ENCODE peak calls at places on chromosomes 3 and 15, in four cellular contexts. E is HCT116, X is mammary epithelial cell, Q is endothelial cell of umbilical vein. B is an unnamed sample.
A peak's percentile ranks its signal among the peaks of the same experiment; 100 is the strongest.

GRCh38 chr3:51682079-51682478 is 11.0 kb downstream of the TEX264 start:
- DNase-seq in Q (peak; percentile 82), X (peak; percentile 84), E (peak; percentile 72), B (peak; percentile 90)

GRCh38 chr3:138642226-138642926 is 33.8 kb downstream of the FAIM start:
- DNase-seq in Q (no peak), X (no peak), E (no peak), B (no peak)

GRCh38 chr3:66604476-66604875 is 103.7 kb upstream of the LRIG1 start:
- DNase-seq in X (no peak), Q (no peak), E (no peak), B (no peak)

GRCh38 chr3:5021571-5022092 is 42.4 kb downstream of the BHLHE40 start:
- DNase-seq in E (peak; percentile 80), X (peak; percentile 92), Q (peak; percentile 62), B (peak; percentile 96)

GRCh38 chr3:192409203-192409837 is 318.0 kb downstream of the FGF12 start:
- DNase-seq in E (no peak), Q (peak; percentile 57), X (peak; percentile 23), B (no peak)

GRCh38 chr3:119343719-119344118 is 49.5 kb downstream of the ARHGAP31 start:
- DNase-seq in E (no peak), Q (no peak), X (no peak), B (no peak)

GRCh38 chr3:122961146-122961545 is 66.4 kb downstream of the SEMA5B start:
- DNase-seq in E (no peak), X (peak; percentile 37), Q (no peak), B (no peak)

GRCh38 chr3:52986049-52986448 is 59.8 kb downstream of the SFMBT1 start:
- DNase-seq in X (peak; percentile 22), E (no peak), Q (no peak), B (no peak)

GRCh38 chr3:139329364-139329850 is 14.4 kb upstream of the MRPS22 start:
- DNase-seq in E (peak; percentile 74), Q (peak; percentile 74), X (peak; percentile 72), B (peak; percentile 59)

GRCh38 chr3:13009132-13009945 is 63.9 kb downstream of the IQSEC1 start:
- DNase-seq in Q (peak; percentile 8), X (no peak), E (no peak), B (no peak)

GRCh38 chr3:189806171-189806951 is 175.2 kb downstream of the TP63 start:
- DNase-seq in X (no peak), Q (no peak), E (no peak), B (no peak)

GRCh38 chr3:169772951-169773816 is at the start of gene MYNN:
- DNase-seq in X (peak; percentile 89), Q (peak; percentile 93), E (peak; percentile 73), B (peak; percentile 84)

GRCh38 chr15:40564591-40565332 is at the start of gene CCDC32:
- DNase-seq in Q (peak; percentile 99), X (peak; percentile 99), E (peak; percentile 97), B (peak; percentile 98)

GRCh38 chr3:71586810-71587242 is 3.3 kb upstream of the FOXP1 start:
- DNase-seq in E (no peak), X (no peak), Q (no peak), B (no peak)
- TF ChIP-seq CTCF in E (no peak), X (no peak), Q (no peak), B (no peak)

DNA sequence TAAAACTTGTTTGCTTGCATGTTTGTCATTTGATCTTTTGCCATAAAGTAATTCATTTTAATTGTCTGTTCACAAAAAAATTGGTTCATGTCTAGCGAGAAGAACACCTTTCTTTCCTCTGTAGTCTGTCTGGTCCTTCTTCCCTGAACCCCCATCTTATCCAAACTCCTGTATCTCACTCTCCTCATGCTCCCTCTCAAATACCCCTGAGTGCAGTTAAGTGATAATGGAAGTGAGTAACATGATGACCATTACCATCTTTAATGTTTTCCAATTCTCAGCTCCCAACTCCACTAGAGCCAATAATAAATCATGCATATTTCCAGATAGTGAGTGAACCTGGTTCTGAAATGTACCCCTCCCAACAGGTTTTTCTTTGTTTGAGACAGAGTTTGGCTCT is 14.2 kb upstream of the KCNMB3 start:
- DNase-seq in X (no peak), E (no peak), Q (no peak), B (no peak)
- H3K36me3 ChIP-seq in X (no peaks in the 10 kb centered on the region), E (no peaks in the 10 kb centered on the region), Q (no peaks in the 10 kb centered on the region), B (no peaks in the 10 kb centered on the region)

GRCh38 chr3:64030741-64031140 is 7.4 kb upstream of the PSMD6 start:
- DNase-seq in X (peak; percentile 58), Q (peak; percentile 66), E (peak; percentile 71), B (peak; percentile 64)
- TF ChIP-seq CTCF in X (peak; percentile 64), Q (peak; percentile 82), E (peak; percentile 83), B (peak; percentile 83)

GRCh38 chr15:45921978-45922377 is 287.1 kb downstream of the SQOR start:
- DNase-seq in Q (no peak), X (no peak), E (no peak), B (no peak)
- H3K36me3 ChIP-seq in Q (no peaks in the 10 kb centered on the region), X (no peaks in the 10 kb centered on the region), E (no peaks in the 10 kb centered on the region), B (no peaks in the 10 kb centered on the region)

GRCh38 chr15:50146661-50147060 is 27.6 kb upstream of the ATP8B4 start:
- DNase-seq in X (no peak), Q (no peak), E (no peak), B (no peak)

GRCh38 chr15:50148362-50148963 is 29.4 kb upstream of the ATP8B4 start:
- DNase-seq in E (peak; percentile 81), X (peak; percentile 70), Q (peak; percentile 61), B (peak; percentile 77)

GRCh38 chr15:50144342-50145120 is 25.5 kb upstream of the ATP8B4 start:
- DNase-seq in E (no peak), X (no peak), Q (no peak), B (no peak)

GRCh38 chr15:50143255-50143860 is 24.3 kb upstream of the ATP8B4 start:
- DNase-seq in X (no peak), Q (no peak), E (no peak), B (no peak)

DNA sequence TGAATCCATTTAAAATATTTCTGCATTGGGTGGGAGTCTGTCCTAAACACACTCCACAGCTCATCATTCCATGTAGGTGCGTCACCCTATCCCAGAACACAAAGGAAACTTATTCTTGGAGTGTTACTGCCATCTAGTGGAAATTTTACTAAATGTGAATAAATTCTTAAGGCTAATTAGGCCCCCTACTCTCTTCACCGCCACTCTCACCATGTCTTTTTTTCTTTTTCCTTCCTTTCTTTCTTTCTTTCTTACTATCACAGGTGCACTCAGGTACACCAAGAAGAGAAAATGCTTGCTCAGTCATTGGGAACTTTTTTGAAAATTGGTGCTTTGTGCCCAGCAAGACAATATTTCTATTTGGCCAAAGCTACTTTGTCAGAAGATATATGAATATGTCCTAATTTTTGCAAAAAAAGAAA is 26.4 kb upstream of the ATP8B4 start:
- DNase-seq in E (peak; percentile 71), Q (peak; percentile 73), X (peak; percentile 63), B (peak; percentile 78)
- TF ChIP-seq CTCF in E (peak; percentile 61), Q (peak; percentile 25), X (peak; percentile 33), B (peak; percentile 22)